ENCODE peak calls at places on chromosomes 1 and 21, in eight cellular contexts. P, M, N, B, S, C, L and G are unnamed samples.

GRCh38 chr1:95039360-95040031 is 33.3 kb downstream of the ALG14 start:
- DNase-seq in N (peak), L (no peak), B (no peak), S (no peak), M (peak), P (no peak), C (no peak), G (no peak)

GRCh38 chr1:86942034-86942433 is 27.6 kb downstream of the HS2ST1 start:
- DNase-seq in B (no peak), P (no peak), N (no peak), L (no peak), C (no peak), M (no peak), S (no peak), G (no peak)

GRCh38 chr1:39563669-39564068 is 12.9 kb downstream of the PABPC4 start:
- DNase-seq in N (no peak), C (no peak), M (no peak), P (no peak), L (no peak), B (no peak), S (no peak), G (no peak)

GRCh38 chr1:28518745-28519341 is 13.0 kb downstream of the RCC1 start:
- DNase-seq in L (peak), P (peak), M (no peak), N (peak), C (no peak), S (no peak), B (no peak), G (no peak)

GRCh38 chr1:57013522-57013921 is 47.7 kb upstream of the C8B start:
- DNase-seq in C (no peak), L (no peak), N (no peak), B (no peak), P (no peak), S (no peak), M (no peak), G (no peak)

GRCh38 chr1:232367293-232367692 is 262.6 kb downstream of the SIPA1L2 start:
- DNase-seq in S (no peak), N (peak), C (no peak), B (peak), L (no peak), P (no peak), M (no peak), G (no peak)

GRCh38 chr1:42957229-42957879 is 1.3 kb downstream of the SLC2A1 start:
- DNase-seq in N (no peak), B (no peak), M (no peak), L (no peak), S (no peak), P (peak), C (no peak), G (no peak)

GRCh38 chr1:23951646-23952095 is 8.0 kb upstream of the PNRC2 start:
- DNase-seq in C (no peak), B (no peak), S (peak), M (peak), L (peak), N (peak), P (no peak), G (no peak)

GRCh38 chr1:54273837-54274192 is 73.8 kb downstream of the MRPL37 start:
- DNase-seq in N (no peak), S (no peak), M (no peak), P (no peak), B (no peak), C (no peak), L (peak), G (no peak)

GRCh38 chr1:99180343-99180808 is 83.9 kb upstream of the PLPPR4 start:
- DNase-seq in N (peak), M (peak), B (peak), S (peak), L (peak), C (peak), P (peak), G (peak)

GRCh38 chr1:5514519-5515183 is 477.6 kb downstream of the NPHP4 start:
- DNase-seq in L (peak), M (peak), P (peak), B (no peak), C (peak), N (peak), S (no peak), G (peak)

GRCh38 chr21:45992311-45993209 is 11.0 kb downstream of the COL6A1 start:
- DNase-seq in S (no peak), C (no peak), L (no peak), P (no peak), M (no peak), B (no peak), N (no peak), G (no peak)

GRCh38 chr1:160548960-160549664 is 26.1 kb upstream of the SLAMF6 start:
- DNase-seq in S (no peak), C (no peak), M (no peak), N (no peak), P (peak), B (no peak), L (no peak), G (no peak)

GRCh38 chr1:3263790-3264189 is 190.7 kb upstream of the ARHGEF16 start:
- DNase-seq in S (no peak), C (no peak), B (no peak), L (no peak), N (no peak), P (no peak), M (no peak), G (no peak)

GRCh38 chr21:15365751-15366392 is 301.1 kb upstream of the NRIP1 start:
- DNase-seq in B (no peak), S (no peak), C (no peak), N (peak), M (no peak), L (peak), P (no peak), G (no peak)

GRCh38 chr1:159953866-159954515 is at the start of gene SLAMF9:
- DNase-seq in S (no peak), C (no peak), L (no peak), P (no peak), M (peak), B (no peak), N (peak), G (no peak)

GRCh38 chr1:98044766-98045165 is 123.9 kb upstream of the DPYD start:
- DNase-seq in B (no peak), N (no peak), P (no peak), L (no peak), S (no peak), C (no peak), M (no peak), G (no peak)